ENCODE peak calls at places on chromosome 3, in five cellular contexts. One of them, this sample, is unnamed.

GRCh38 chr3:143955113-143955512 is 16.5 kb upstream of the DIPK2A start:
- DNase-seq in GM23338: no peak
- DNase-seq in adipocyte: no peak
- DNase-seq in heart left ventricle: no peak
- DNase-seq in fibroblast of lung: no peak
- DNase-seq in this sample: no peak

GRCh38 chr3:194956697-194957396 is 271.2 kb downstream of the FAM43A start:
- DNase-seq in GM23338: no peak
- DNase-seq in adipocyte: no peak
- DNase-seq in heart left ventricle: peak; percentile 27
- DNase-seq in fibroblast of lung: no peak
- DNase-seq in this sample: no peak

GRCh38 chr3:46619845-46620778 is 7.8 kb downstream of the FAM240A start:
- DNase-seq in GM23338: peak; percentile 56
- DNase-seq in adipocyte: no peak
- DNase-seq in heart left ventricle: no peak
- DNase-seq in fibroblast of lung: no peak
- DNase-seq in this sample: no peak

GRCh38 chr3:45506751-45507391 is 87.7 kb upstream of the LIMD1 start:
- DNase-seq in GM23338: no peak
- DNase-seq in adipocyte: no peak
- DNase-seq in heart left ventricle: no peak
- DNase-seq in fibroblast of lung: peak; percentile 37
- DNase-seq in this sample: no peak

GRCh38 chr3:138114988-138115971 is at the start of gene DZIP1L:
- DNase-seq in GM23338: peak; percentile 94
- DNase-seq in adipocyte: peak; percentile 85
- DNase-seq in heart left ventricle: peak; percentile 71
- DNase-seq in fibroblast of lung: peak; percentile 79
- DNase-seq in this sample: peak; percentile 67

GRCh38 chr3:123350971-123351370 is 97.9 kb downstream of the ADCY5 start:
- DNase-seq in GM23338: no peak
- DNase-seq in adipocyte: no peak
- DNase-seq in heart left ventricle: no peak
- DNase-seq in fibroblast of lung: no peak
- DNase-seq in this sample: peak; percentile 62

GRCh38 chr3:62587579-62588031 is 214.3 kb upstream of the FEZF2 start:
- DNase-seq in GM23338: no peak
- DNase-seq in adipocyte: peak; percentile 32
- DNase-seq in heart left ventricle: no peak
- DNase-seq in fibroblast of lung: peak; percentile 99
- DNase-seq in this sample: no peak

GRCh38 chr3:52784021-52784621 is 6.7 kb downstream of the ITIH1 start:
- DNase-seq in GM23338: no peak
- DNase-seq in adipocyte: no peak
- DNase-seq in heart left ventricle: no peak
- DNase-seq in fibroblast of lung: no peak
- DNase-seq in this sample: no peak

GRCh38 chr3:74353039-74353438 is 261.4 kb downstream of the CNTN3 start:
- DNase-seq in GM23338: peak; percentile 59
- DNase-seq in adipocyte: no peak
- DNase-seq in heart left ventricle: no peak
- DNase-seq in fibroblast of lung: no peak
- DNase-seq in this sample: no peak

GRCh38 chr3:23002846-23003800 is 200.0 kb upstream of the UBE2E2 start:
- DNase-seq in GM23338: no peak
- DNase-seq in adipocyte: peak; percentile 50
- DNase-seq in heart left ventricle: peak; percentile 38
- DNase-seq in fibroblast of lung: peak; percentile 36
- DNase-seq in this sample: peak; percentile 36

GRCh38 chr3:79497447-79498111 is 270.2 kb downstream of the ROBO1 start:
- DNase-seq in GM23338: peak; percentile 38
- DNase-seq in adipocyte: peak; percentile 65
- DNase-seq in heart left ventricle: no peak
- DNase-seq in fibroblast of lung: no peak
- DNase-seq in this sample: no peak

GRCh38 chr3:99901200-99901926 is 83.7 kb downstream of the CMSS1 start:
- DNase-seq in GM23338: no peak
- DNase-seq in adipocyte: peak; percentile 88
- DNase-seq in heart left ventricle: no peak
- DNase-seq in fibroblast of lung: peak; percentile 87
- DNase-seq in this sample: no peak

GRCh38 chr3:123732447-123732846 is 147.6 kb upstream of the HACD2 start:
- DNase-seq in GM23338: no peak
- DNase-seq in adipocyte: peak; percentile 40
- DNase-seq in heart left ventricle: no peak
- DNase-seq in fibroblast of lung: peak; percentile 93
- DNase-seq in this sample: no peak

GRCh38 chr3:31092748-31093607 is 198.5 kb upstream of the GADL1 start:
- DNase-seq in GM23338: no peak
- DNase-seq in adipocyte: no peak
- DNase-seq in heart left ventricle: peak; percentile 11
- DNase-seq in fibroblast of lung: no peak
- DNase-seq in this sample: no peak

GRCh38 chr3:40187945-40188344 is 121.6 kb upstream of the EIF1B start:
- DNase-seq in GM23338: no peak
- DNase-seq in adipocyte: no peak
- DNase-seq in heart left ventricle: no peak
- DNase-seq in fibroblast of lung: no peak
- DNase-seq in this sample: no peak

GRCh38 chr3:46640927-46641326 is 28.6 kb downstream of the FAM240A start:
- DNase-seq in GM23338: no peak
- DNase-seq in adipocyte: no peak
- DNase-seq in heart left ventricle: no peak
- DNase-seq in fibroblast of lung: no peak
- DNase-seq in this sample: no peak

GRCh38 chr3:183131735-183132134 is 30.8 kb downstream of the LAMP3 start:
- DNase-seq in GM23338: no peak
- DNase-seq in adipocyte: no peak
- DNase-seq in heart left ventricle: no peak
- DNase-seq in fibroblast of lung: peak; percentile 19
- DNase-seq in this sample: no peak

GRCh38 chr3:73043414-73043813 is 18.0 kb upstream of the EBLN2 start:
- DNase-seq in GM23338: no peak
- DNase-seq in adipocyte: no peak
- DNase-seq in heart left ventricle: no peak
- DNase-seq in fibroblast of lung: no peak
- DNase-seq in this sample: no peak

GRCh38 chr3:132966374-132966773 is 71.8 kb upstream of the TMEM108 start:
- DNase-seq in GM23338: no peak
- DNase-seq in adipocyte: no peak
- DNase-seq in heart left ventricle: no peak
- DNase-seq in fibroblast of lung: no peak
- DNase-seq in this sample: no peak

GRCh38 chr3:15989419-15989818 is 185.1 kb upstream of the GALNT15 start:
- DNase-seq in GM23338: peak; percentile 19
- DNase-seq in adipocyte: peak; percentile 35
- DNase-seq in heart left ventricle: no peak
- DNase-seq in fibroblast of lung: no peak
- DNase-seq in this sample: no peak

GRCh38 chr3:32998631-32999451 is 47.4 kb downstream of the CCR4 start:
- DNase-seq in GM23338: no peak
- DNase-seq in adipocyte: no peak
- DNase-seq in heart left ventricle: no peak
- DNase-seq in fibroblast of lung: no peak
- DNase-seq in this sample: no peak

GRCh38 chr3:138196023-138196422 is 8.9 kb downstream of the ARMC8 start:
- DNase-seq in GM23338: no peak
- DNase-seq in adipocyte: no peak
- DNase-seq in heart left ventricle: no peak
- DNase-seq in fibroblast of lung: no peak
- DNase-seq in this sample: no peak

GRCh38 chr3:159189994-159190669 is 388.3 kb downstream of the MFSD1 start:
- DNase-seq in GM23338: no peak
- DNase-seq in adipocyte: peak; percentile 15
- DNase-seq in heart left ventricle: no peak
- DNase-seq in fibroblast of lung: peak; percentile 94
- DNase-seq in this sample: no peak

GRCh38 chr3:69115731-69116130 is 6.7 kb downstream of the LMOD3 start:
- DNase-seq in GM23338: no peak
- DNase-seq in adipocyte: no peak
- DNase-seq in heart left ventricle: no peak
- DNase-seq in fibroblast of lung: peak; percentile 51
- DNase-seq in this sample: no peak

GRCh38 chr3:52349611-52350395 is 33.7 kb downstream of the DNAH1 start:
- DNase-seq in GM23338: no peak
- DNase-seq in adipocyte: no peak
- DNase-seq in heart left ventricle: no peak
- DNase-seq in fibroblast of lung: no peak
- DNase-seq in this sample: no peak

GRCh38 chr3:153977148-153977547 is 144.0 kb upstream of the ARHGEF26 start:
- DNase-seq in GM23338: no peak
- DNase-seq in adipocyte: peak; percentile 7
- DNase-seq in heart left ventricle: peak; percentile 15
- DNase-seq in fibroblast of lung: peak; percentile 67
- DNase-seq in this sample: no peak

GRCh38 chr3:70631716-70632307 is 319.4 kb upstream of the MDFIC2 start:
- DNase-seq in GM23338: peak; percentile 75
- DNase-seq in adipocyte: no peak
- DNase-seq in heart left ventricle: no peak
- DNase-seq in fibroblast of lung: no peak
- DNase-seq in this sample: no peak

GRCh38 chr3:117719316-117719926 is 1009.8 kb downstream of the TUSC7 start:
- DNase-seq in GM23338: peak; percentile 63
- DNase-seq in adipocyte: peak; percentile 71
- DNase-seq in heart left ventricle: no peak
- DNase-seq in fibroblast of lung: no peak
- DNase-seq in this sample: no peak

GRCh38 chr3:117725314-117725713 is 1015.7 kb downstream of the TUSC7 start:
- DNase-seq in GM23338: no peak
- DNase-seq in adipocyte: no peak
- DNase-seq in heart left ventricle: no peak
- DNase-seq in fibroblast of lung: no peak
- DNase-seq in this sample: no peak

GRCh38 chr3:117722856-117723255 is 1013.3 kb downstream of the TUSC7 start:
- DNase-seq in GM23338: no peak
- DNase-seq in adipocyte: no peak
- DNase-seq in heart left ventricle: no peak
- DNase-seq in fibroblast of lung: no peak
- DNase-seq in this sample: no peak

GRCh38 chr3:117726776-117727175 is 1017.2 kb downstream of the TUSC7 start:
- DNase-seq in GM23338: no peak
- DNase-seq in adipocyte: peak; percentile 12
- DNase-seq in heart left ventricle: no peak
- DNase-seq in fibroblast of lung: peak; percentile 13
- DNase-seq in this sample: no peak

DNA sequence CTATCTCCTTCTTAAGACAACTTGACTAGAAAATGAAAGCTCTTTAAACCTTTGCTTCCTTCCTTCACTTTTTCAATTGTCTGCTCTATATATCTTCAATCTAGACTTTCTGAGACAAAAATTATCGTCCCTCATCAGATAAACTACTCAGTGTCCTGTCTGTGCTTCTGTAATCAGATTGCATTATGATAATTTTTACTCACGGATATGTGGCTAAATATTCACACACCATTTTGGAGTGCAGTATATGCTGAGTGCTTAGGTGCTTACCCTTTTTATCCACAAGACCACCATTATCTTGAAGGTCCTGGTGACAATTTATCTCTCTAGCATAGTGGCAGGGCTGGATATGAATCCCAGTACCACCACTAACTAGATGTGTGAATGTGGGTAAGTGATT is 1012.3 kb downstream of the TUSC7 start:
- DNase-seq in GM23338: no peak
- DNase-seq in adipocyte: no peak
- DNase-seq in heart left ventricle: no peak
- DNase-seq in fibroblast of lung: no peak
- DNase-seq in this sample: no peak
- H3K4me1 ChIP-seq in GM23338: peaks cover 2% of the 10 kb centered on the region
- H3K4me1 ChIP-seq in adipocyte: peaks cover under 1% of the 10 kb centered on the region
- H3K4me1 ChIP-seq in heart left ventricle: no peaks in the 10 kb centered on the region
- H3K4me1 ChIP-seq in fibroblast of lung: no peaks in the 10 kb centered on the region
- H3K4me1 ChIP-seq in this sample: no peaks in the 10 kb centered on the region

DNA sequence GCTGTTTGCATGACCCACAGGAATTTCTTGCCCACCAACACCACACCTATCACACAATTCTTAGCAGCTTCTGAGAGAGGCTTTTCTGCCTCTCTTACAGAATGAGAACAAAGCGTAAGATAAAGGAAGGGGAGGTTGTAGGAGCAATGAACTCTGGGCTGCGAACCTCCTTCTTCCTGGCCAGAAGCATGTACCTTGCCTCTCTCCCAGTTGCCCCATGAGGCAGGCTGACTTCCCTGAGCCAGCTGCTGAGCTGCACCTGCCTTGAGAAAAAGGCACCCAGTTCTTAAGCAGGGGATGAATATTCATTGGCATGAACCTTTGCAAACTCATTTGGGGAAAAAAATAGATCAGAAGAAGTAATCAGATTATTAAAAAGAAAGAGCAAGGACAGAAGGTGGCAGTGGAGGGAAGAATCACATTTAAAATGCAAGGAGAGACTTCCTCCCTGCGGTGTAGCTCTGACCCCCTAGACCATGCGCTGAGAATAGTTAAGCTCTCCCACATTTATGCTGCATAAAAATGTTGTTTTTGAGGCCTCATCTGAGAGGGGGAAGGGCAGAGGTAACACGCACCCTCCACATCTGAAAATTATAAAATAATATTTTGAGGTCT is 304.8 kb downstream of the EPHB1 start:
- DNase-seq in GM23338: no peak
- DNase-seq in adipocyte: no peak
- DNase-seq in heart left ventricle: no peak
- DNase-seq in fibroblast of lung: no peak
- DNase-seq in this sample: no peak
- H3K4me3 ChIP-seq in GM23338: no peak overlapping the region
- H3K4me3 ChIP-seq in adipocyte: no peak overlapping the region
- H3K4me3 ChIP-seq in heart left ventricle: no peak overlapping the region
- H3K4me3 ChIP-seq in fibroblast of lung: no peak overlapping the region
- H3K4me3 ChIP-seq in this sample: no peak overlapping the region

GRCh38 chr3:136311971-136312370 is 61.8 kb downstream of the PCCB start:
- DNase-seq in GM23338: no peak
- DNase-seq in adipocyte: peak; percentile 6
- DNase-seq in heart left ventricle: no peak
- DNase-seq in fibroblast of lung: no peak
- DNase-seq in this sample: no peak
- H3K4me1 ChIP-seq in GM23338: no peaks in the 10 kb centered on the region
- H3K4me1 ChIP-seq in adipocyte: no peaks in the 10 kb centered on the region
- H3K4me1 ChIP-seq in heart left ventricle: no peaks in the 10 kb centered on the region
- H3K4me1 ChIP-seq in fibroblast of lung: no peaks in the 10 kb centered on the region
- H3K4me1 ChIP-seq in this sample: no peaks in the 10 kb centered on the region

GRCh38 chr3:196216681-196217211 is 412 bp downstream of the SLC51A start:
- DNase-seq in GM23338: peak; percentile 56
- DNase-seq in adipocyte: no peak
- DNase-seq in heart left ventricle: no peak
- DNase-seq in fibroblast of lung: no peak
- DNase-seq in this sample: no peak
- H3K4me3 ChIP-seq in GM23338: peak overlapping the region; percentile 60
- H3K4me3 ChIP-seq in adipocyte: no peak overlapping the region
- H3K4me3 ChIP-seq in heart left ventricle: no peak overlapping the region
- H3K4me3 ChIP-seq in fibroblast of lung: no peak overlapping the region
- H3K4me3 ChIP-seq in this sample: no peak overlapping the region

This sample was measured in tibial artery.